ENCODE peak calls at places on chromosomes 13 and 19, in four cellular contexts. Z, E, W and O are unnamed samples.

GRCh38 chr19:34220472-34221063 is 33.8 kb upstream of the GARRE1 start:
- DNase-seq in W (peak), Z (no peak), E (peak), O (peak)

GRCh38 chr19:35755160-35755549 is 1.7 kb downstream of the HSPB6 start:
- DNase-seq in W (no peak), E (no peak), Z (no peak), O (no peak)

GRCh38 chr13:65911546-65912193 is 1318.5 kb downstream of the PCDH9 start:
- DNase-seq in W (no peak), Z (no peak), E (no peak), O (no peak)

GRCh38 chr13:48431987-48432615 is 19.2 kb upstream of the LPAR6 start:
- DNase-seq in W (no peak), E (no peak), Z (no peak), O (no peak)

GRCh38 chr19:50413096-50413495 is 5.6 kb upstream of the SPIB start:
- DNase-seq in Z (no peak), E (no peak), W (no peak), O (no peak)

GRCh38 chr19:33245948-33246728 is 20.5 kb upstream of the SLC7A10 start:
- DNase-seq in E (no peak), W (peak), Z (no peak), O (no peak)

GRCh38 chr19:32404939-32405430 is 585 bp upstream of the DPY19L3 start:
- DNase-seq in W (no peak), Z (no peak), E (peak), O (no peak)

GRCh38 chr19:57803594-57804325 is 11.0 kb downstream of the ZNF552 start:
- DNase-seq in E (peak), Z (no peak), W (peak), O (peak)

GRCh38 chr19:51354742-51355148 is 11.4 kb downstream of the ETFB start:
- DNase-seq in E (peak), Z (no peak), W (peak), O (peak)

GRCh38 chr19:3443840-3444694 is 36.3 kb downstream of the SMIM24 start:
- DNase-seq in W (peak), E (peak), Z (no peak), O (peak)

GRCh38 chr13:58598241-58598640 is 966.7 kb downstream of the PCDH17 start:
- DNase-seq in E (no peak), Z (no peak), W (peak), O (no peak)

GRCh38 chr13:33931397-33931987 is 113.5 kb downstream of the RFC3 start:
- DNase-seq in W (peak), Z (no peak), E (peak), O (no peak)

GRCh38 chr13:110434629-110435028 is 126.9 kb downstream of the RAB20 start:
- DNase-seq in E (no peak), W (no peak), Z (no peak), O (no peak)

GRCh38 chr19:17023805-17024204 is 2.8 kb downstream of the CPAMD8 start:
- DNase-seq in W (no peak), Z (no peak), E (no peak), O (no peak)

GRCh38 chr19:17020380-17020779 is 6.2 kb downstream of the CPAMD8 start:
- DNase-seq in W (no peak), Z (no peak), E (no peak), O (no peak)

GRCh38 chr19:17020823-17021222 is 5.8 kb downstream of the CPAMD8 start:
- DNase-seq in W (peak), Z (no peak), E (no peak), O (no peak)

GRCh38 chr19:17021328-17021727 is 5.3 kb downstream of the CPAMD8 start:
- DNase-seq in W (no peak), Z (no peak), E (no peak), O (no peak)

GRCh38 chr19:17021793-17022590 is 4.6 kb downstream of the CPAMD8 start:
- DNase-seq in E (peak), Z (no peak), W (peak), O (no peak)
- H4K5ac ChIP-seq in E (no peak), Z (no peak), W (no peak), O (no peak)

DNA sequence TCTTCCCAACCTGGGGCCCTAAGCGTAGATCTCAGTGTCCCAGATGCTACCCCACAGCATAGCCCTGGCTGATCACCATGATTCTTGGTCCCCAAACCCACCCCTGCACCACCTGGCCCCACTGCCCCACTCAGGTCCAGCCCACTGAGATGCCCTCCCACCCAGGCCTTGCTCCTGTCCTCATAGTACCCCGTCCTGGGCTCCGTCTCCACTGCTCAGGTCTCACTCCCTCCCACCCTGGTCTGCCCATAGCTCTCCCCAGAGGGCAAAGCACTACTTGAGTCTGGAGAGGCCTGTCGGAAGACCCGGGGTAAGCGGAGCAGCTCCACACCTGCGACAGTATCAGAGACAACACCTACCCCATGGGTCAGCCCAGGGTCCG is 35.8 kb upstream of the ISYNA1 start:
- DNase-seq in E (no peak), Z (no peak), W (no peak), O (no peak)
- H4K5ac ChIP-seq in E (no peak), Z (no peak), W (no peak), O (no peak)

GRCh38 chr13:21466527-21466926 is 7.4 kb upstream of the ZDHHC20 start:
- DNase-seq in W (no peak), Z (no peak), E (no peak), O (no peak)
- H4K5ac ChIP-seq in W (no peak), Z (no peak), E (no peak), O (no peak)

GRCh38 chr13:25752957-25753540 is 298.8 kb downstream of the SHISA2 start:
- DNase-seq in W (no peak), E (peak), Z (no peak), O (no peak)
- H4K5ac ChIP-seq in W (no peak), E (no peak), Z (no peak), O (no peak)